ENCODE peak calls at places on chromosomes 5 and 9, in seven cellular contexts. One of them, this sample, is unnamed.

GRCh38 chr5:111853748-111854147 is 96.8 kb upstream of the NREP start:
- DNase-seq in H9: no peak
- DNase-seq in IMR-90: peak; percentile 62
- DNase-seq in mesendoderm: no peak
- DNase-seq in H1: no peak
- DNase-seq in neuronal stem cell: no peak
- DNase-seq in trophoblast cell: no peak
- DNase-seq in this sample: peak; percentile 56

GRCh38 chr5:135993894-135994514 is 34.8 kb upstream of the TGFBI start:
- DNase-seq in H9: no peak
- DNase-seq in IMR-90: peak; percentile 96
- DNase-seq in mesendoderm: no peak
- DNase-seq in H1: no peak
- DNase-seq in neuronal stem cell: no peak
- DNase-seq in trophoblast cell: no peak
- DNase-seq in this sample: peak; percentile 95

GRCh38 chr9:135116371-135116770 is 28.9 kb downstream of the OLFM1 start:
- DNase-seq in H9: no peak
- DNase-seq in IMR-90: no peak
- DNase-seq in mesendoderm: no peak
- DNase-seq in H1: no peak
- DNase-seq in neuronal stem cell: no peak
- DNase-seq in trophoblast cell: no peak
- DNase-seq in this sample: no peak

GRCh38 chr9:13364271-13364670 is 84.8 kb upstream of the MPDZ start:
- DNase-seq in H9: no peak
- DNase-seq in IMR-90: no peak
- DNase-seq in mesendoderm: no peak
- DNase-seq in H1: no peak
- DNase-seq in neuronal stem cell: no peak
- DNase-seq in trophoblast cell: no peak
- DNase-seq in this sample: no peak

GRCh38 chr5:61631438-61631941 is 299.4 kb downstream of the ZSWIM6 start:
- DNase-seq in H9: no peak
- DNase-seq in IMR-90: peak; percentile 20
- DNase-seq in mesendoderm: peak; percentile 5
- DNase-seq in H1: no peak
- DNase-seq in neuronal stem cell: no peak
- DNase-seq in trophoblast cell: no peak
- DNase-seq in this sample: no peak

GRCh38 chr9:134942011-134942410 is 24.3 kb upstream of the FCN1 start:
- DNase-seq in H9: no peak
- DNase-seq in IMR-90: no peak
- DNase-seq in mesendoderm: no peak
- DNase-seq in H1: no peak
- DNase-seq in neuronal stem cell: no peak
- DNase-seq in trophoblast cell: no peak
- DNase-seq in this sample: no peak

GRCh38 chr5:137488974-137489373 is 10.2 kb downstream of the SPOCK1 start:
- DNase-seq in H9: no peak
- DNase-seq in IMR-90: no peak
- DNase-seq in mesendoderm: no peak
- DNase-seq in H1: no peak
- DNase-seq in neuronal stem cell: no peak
- DNase-seq in trophoblast cell: no peak
- DNase-seq in this sample: no peak

GRCh38 chr9:21993893-21994525 is at the start of gene CDKN2A:
- DNase-seq in H9: peak; percentile 60
- DNase-seq in IMR-90: peak; percentile 31
- DNase-seq in mesendoderm: peak; percentile 65
- DNase-seq in H1: no peak
- DNase-seq in neuronal stem cell: no peak
- DNase-seq in trophoblast cell: no peak
- DNase-seq in this sample: peak; percentile 79

GRCh38 chr5:34957857-34958690 is 28.7 kb downstream of the DNAJC21 start:
- DNase-seq in H9: no peak
- DNase-seq in IMR-90: peak; percentile 36
- DNase-seq in mesendoderm: peak; percentile 52
- DNase-seq in H1: no peak
- DNase-seq in neuronal stem cell: peak; percentile 2
- DNase-seq in trophoblast cell: no peak
- DNase-seq in this sample: peak; percentile 52

GRCh38 chr5:174737335-174737734 is 13.0 kb downstream of the MSX2 start:
- DNase-seq in H9: no peak
- DNase-seq in IMR-90: peak; percentile 36
- DNase-seq in mesendoderm: peak; percentile 57
- DNase-seq in H1: no peak
- DNase-seq in neuronal stem cell: no peak
- DNase-seq in trophoblast cell: no peak
- DNase-seq in this sample: no peak

GRCh38 chr5:158174918-158175663 is 316.1 kb upstream of the CLINT1 start:
- DNase-seq in H9: peak; percentile 84
- DNase-seq in IMR-90: peak; percentile 56
- DNase-seq in mesendoderm: peak; percentile 89
- DNase-seq in H1: peak; percentile 73
- DNase-seq in neuronal stem cell: peak; percentile 83
- DNase-seq in trophoblast cell: peak; percentile 21
- DNase-seq in this sample: peak; percentile 55

GRCh38 chr5:61245936-61246335 is 83.7 kb upstream of the SMIM15 start:
- DNase-seq in H9: no peak
- DNase-seq in IMR-90: no peak
- DNase-seq in mesendoderm: no peak
- DNase-seq in H1: no peak
- DNase-seq in neuronal stem cell: no peak
- DNase-seq in trophoblast cell: no peak
- DNase-seq in this sample: no peak

GRCh38 chr9:133506653-133507038 is 18.1 kb downstream of the MYMK start:
- DNase-seq in H9: no peak
- DNase-seq in IMR-90: peak; percentile 89
- DNase-seq in mesendoderm: no peak
- DNase-seq in H1: no peak
- DNase-seq in neuronal stem cell: no peak
- DNase-seq in trophoblast cell: no peak
- DNase-seq in this sample: peak; percentile 92

GRCh38 chr5:95403996-95404395 is 12.8 kb downstream of the FAM81B start:
- DNase-seq in H9: no peak
- DNase-seq in IMR-90: no peak
- DNase-seq in mesendoderm: no peak
- DNase-seq in H1: no peak
- DNase-seq in neuronal stem cell: no peak
- DNase-seq in trophoblast cell: no peak
- DNase-seq in this sample: no peak

GRCh38 chr5:73823508-73823925 is 197.5 kb downstream of the ARHGEF28 start:
- DNase-seq in H9: no peak
- DNase-seq in IMR-90: peak; percentile 48
- DNase-seq in mesendoderm: peak; percentile 3
- DNase-seq in H1: no peak
- DNase-seq in neuronal stem cell: no peak
- DNase-seq in trophoblast cell: no peak
- DNase-seq in this sample: no peak

GRCh38 chr9:37999501-38000189 is 69.4 kb downstream of the SHB start:
- DNase-seq in H9: no peak
- DNase-seq in IMR-90: peak; percentile 61
- DNase-seq in mesendoderm: no peak
- DNase-seq in H1: no peak
- DNase-seq in neuronal stem cell: no peak
- DNase-seq in trophoblast cell: peak; percentile 63
- DNase-seq in this sample: peak; percentile 60

GRCh38 chr5:30113542-30113941 is 1079.9 kb upstream of the CDH6 start:
- DNase-seq in H9: no peak
- DNase-seq in IMR-90: no peak
- DNase-seq in mesendoderm: no peak
- DNase-seq in H1: no peak
- DNase-seq in neuronal stem cell: no peak
- DNase-seq in trophoblast cell: no peak
- DNase-seq in this sample: no peak

GRCh38 chr5:149820012-149820411 is 89.9 kb downstream of the PPARGC1B start:
- DNase-seq in H9: no peak
- DNase-seq in IMR-90: no peak
- DNase-seq in mesendoderm: no peak
- DNase-seq in H1: no peak
- DNase-seq in neuronal stem cell: no peak
- DNase-seq in trophoblast cell: no peak
- DNase-seq in this sample: no peak

GRCh38 chr5:13660072-13660471 is 284.4 kb downstream of the DNAH5 start:
- DNase-seq in H9: no peak
- DNase-seq in IMR-90: peak; percentile 70
- DNase-seq in mesendoderm: peak; percentile 45
- DNase-seq in H1: no peak
- DNase-seq in neuronal stem cell: no peak
- DNase-seq in trophoblast cell: no peak
- DNase-seq in this sample: peak; percentile 13

GRCh38 chr5:135348920-135349319 is 50.1 kb downstream of the MACROH2A1 start:
- DNase-seq in H9: no peak
- DNase-seq in IMR-90: no peak
- DNase-seq in mesendoderm: no peak
- DNase-seq in H1: no peak
- DNase-seq in neuronal stem cell: no peak
- DNase-seq in trophoblast cell: no peak
- DNase-seq in this sample: no peak

GRCh38 chr9:116377179-116377790 is 223.7 kb downstream of the PAPPA start:
- DNase-seq in H9: no peak
- DNase-seq in IMR-90: peak; percentile 75
- DNase-seq in mesendoderm: peak; percentile 51
- DNase-seq in H1: no peak
- DNase-seq in neuronal stem cell: no peak
- DNase-seq in trophoblast cell: no peak
- DNase-seq in this sample: peak; percentile 92

GRCh38 chr9:117704024-117704575 is at the start of gene TLR4:
- DNase-seq in H9: peak; percentile 38
- DNase-seq in IMR-90: no peak
- DNase-seq in mesendoderm: peak; percentile 25
- DNase-seq in H1: no peak
- DNase-seq in neuronal stem cell: peak; percentile 0
- DNase-seq in trophoblast cell: peak; percentile 28
- DNase-seq in this sample: peak; percentile 87

GRCh38 chr5:127358274-127358673 is 67.7 kb downstream of the MEGF10 start:
- DNase-seq in H9: no peak
- DNase-seq in IMR-90: no peak
- DNase-seq in mesendoderm: no peak
- DNase-seq in H1: no peak
- DNase-seq in neuronal stem cell: no peak
- DNase-seq in trophoblast cell: no peak
- DNase-seq in this sample: peak; percentile 61

GRCh38 chr9:137745541-137745991 is 126.8 kb downstream of the EHMT1 start:
- DNase-seq in H9: peak; percentile 50
- DNase-seq in IMR-90: peak; percentile 43
- DNase-seq in mesendoderm: peak; percentile 87
- DNase-seq in H1: no peak
- DNase-seq in neuronal stem cell: no peak
- DNase-seq in trophoblast cell: no peak
- DNase-seq in this sample: peak; percentile 55

DNA sequence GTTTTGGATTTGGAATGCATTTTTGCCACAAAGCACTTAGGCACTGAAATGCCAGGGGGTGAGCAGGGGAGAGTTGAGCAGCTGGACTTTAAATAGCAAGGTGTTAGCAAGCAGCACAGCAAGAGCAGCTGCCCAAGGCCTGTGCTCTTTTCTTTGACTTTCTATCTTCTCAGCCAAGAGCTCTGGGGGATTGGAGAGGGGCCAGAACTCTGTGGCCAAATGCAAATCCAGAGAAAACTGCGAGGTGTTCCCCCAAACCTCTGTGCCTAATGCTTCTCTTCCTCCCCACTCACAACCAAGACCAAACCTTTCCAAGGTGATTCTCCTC is 118.8 kb upstream of the WWC1 start:
- DNase-seq in H9: no peak
- DNase-seq in IMR-90: no peak
- DNase-seq in mesendoderm: no peak
- DNase-seq in H1: no peak
- DNase-seq in neuronal stem cell: no peak
- DNase-seq in trophoblast cell: no peak
- DNase-seq in this sample: no peak
- H2BK120ac ChIP-seq in H9: no peak overlapping the region
- H2BK120ac ChIP-seq in IMR-90: no peak overlapping the region
- H2BK120ac ChIP-seq in mesendoderm: no peak overlapping the region
- H2BK120ac ChIP-seq in H1: no peak overlapping the region
- H2BK120ac ChIP-seq in neuronal stem cell: no peak overlapping the region
- H2BK120ac ChIP-seq in trophoblast cell: no peak overlapping the region
- H2BK120ac ChIP-seq in this sample: no peak overlapping the region

DNA sequence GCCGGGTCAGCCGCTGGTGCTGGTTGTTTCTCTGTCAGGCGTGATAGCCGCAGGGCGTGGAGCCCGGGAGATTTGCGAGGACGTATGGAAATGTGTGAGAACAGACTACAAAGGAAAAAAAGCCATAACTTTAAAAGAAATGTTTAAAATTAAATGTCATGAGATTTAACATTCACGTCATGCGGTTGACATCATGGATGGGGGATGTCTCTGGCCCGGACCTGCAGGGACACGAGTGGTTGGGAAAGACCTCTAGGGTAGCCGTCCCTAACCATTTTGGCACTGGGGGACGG is 643 bp upstream of the RNF130 start:
- DNase-seq in H9: no peak
- DNase-seq in IMR-90: no peak
- DNase-seq in mesendoderm: no peak
- DNase-seq in H1: no peak
- DNase-seq in neuronal stem cell: no peak
- DNase-seq in trophoblast cell: no peak
- DNase-seq in this sample: no peak
- H2BK120ac ChIP-seq in H9: no peak overlapping the region
- H2BK120ac ChIP-seq in IMR-90: no peak overlapping the region
- H2BK120ac ChIP-seq in mesendoderm: no peak overlapping the region
- H2BK120ac ChIP-seq in H1: no peak overlapping the region
- H2BK120ac ChIP-seq in neuronal stem cell: peak overlapping the region; percentile 16
- H2BK120ac ChIP-seq in trophoblast cell: no peak overlapping the region
- H2BK120ac ChIP-seq in this sample: no peak overlapping the region

DNA sequence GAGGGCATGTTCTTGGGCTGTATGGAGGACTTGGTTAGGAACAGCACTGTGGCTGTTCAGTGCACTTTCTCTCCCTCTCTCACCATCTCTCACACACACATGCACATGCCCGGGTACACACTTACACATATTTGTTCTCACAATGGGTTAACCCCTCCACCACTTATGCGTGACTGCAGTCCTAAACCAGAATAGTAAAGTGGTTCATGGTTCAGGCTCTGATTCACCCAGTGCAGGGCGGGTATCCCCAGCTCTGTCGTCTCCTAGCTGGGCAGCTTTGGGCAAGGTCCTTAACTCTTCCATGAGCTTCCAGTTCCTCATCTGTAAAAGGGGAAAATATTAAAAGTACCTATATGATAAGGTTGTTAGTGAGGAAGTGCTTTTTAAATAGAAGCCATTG is 45.3 kb upstream of the GALNT10 start:
- DNase-seq in H9: no peak
- DNase-seq in IMR-90: no peak
- DNase-seq in mesendoderm: no peak
- DNase-seq in H1: no peak
- DNase-seq in neuronal stem cell: no peak
- DNase-seq in trophoblast cell: no peak
- DNase-seq in this sample: no peak
- H2BK120ac ChIP-seq in H9: no peak overlapping the region
- H2BK120ac ChIP-seq in IMR-90: no peak overlapping the region
- H2BK120ac ChIP-seq in mesendoderm: no peak overlapping the region
- H2BK120ac ChIP-seq in H1: no peak overlapping the region
- H2BK120ac ChIP-seq in neuronal stem cell: no peak overlapping the region
- H2BK120ac ChIP-seq in trophoblast cell: no peak overlapping the region
- H2BK120ac ChIP-seq in this sample: no peak overlapping the region

GRCh38 chr5:79456890-79457583 is 56.9 kb downstream of the HOMER1 start:
- DNase-seq in H9: no peak
- DNase-seq in IMR-90: no peak
- DNase-seq in mesendoderm: no peak
- DNase-seq in H1: no peak
- DNase-seq in neuronal stem cell: no peak
- DNase-seq in trophoblast cell: no peak
- DNase-seq in this sample: no peak
- H2BK120ac ChIP-seq in H9: no peak overlapping the region
- H2BK120ac ChIP-seq in IMR-90: no peak overlapping the region
- H2BK120ac ChIP-seq in mesendoderm: no peak overlapping the region
- H2BK120ac ChIP-seq in H1: no peak overlapping the region
- H2BK120ac ChIP-seq in neuronal stem cell: no peak overlapping the region
- H2BK120ac ChIP-seq in trophoblast cell: no peak overlapping the region
- H2BK120ac ChIP-seq in this sample: no peak overlapping the region

GRCh38 chr9:18706648-18707047 is 232.7 kb downstream of the ADAMTSL1 start:
- DNase-seq in H9: peak; percentile 39
- DNase-seq in IMR-90: no peak
- DNase-seq in mesendoderm: no peak
- DNase-seq in H1: no peak
- DNase-seq in neuronal stem cell: no peak
- DNase-seq in trophoblast cell: no peak
- DNase-seq in this sample: no peak
- H2BK120ac ChIP-seq in H9: no peak overlapping the region
- H2BK120ac ChIP-seq in IMR-90: no peak overlapping the region
- H2BK120ac ChIP-seq in mesendoderm: no peak overlapping the region
- H2BK120ac ChIP-seq in H1: no peak overlapping the region
- H2BK120ac ChIP-seq in neuronal stem cell: no peak overlapping the region
- H2BK120ac ChIP-seq in trophoblast cell: no peak overlapping the region
- H2BK120ac ChIP-seq in this sample: no peak overlapping the region

This sample was measured in mesenchymal stem cell.